ENCODE peak calls at places on chromosome 17, in four cellular contexts. K, P, O and I are unnamed samples.

GRCh38 chr17:17236295-17237025 is 508 bp downstream of the FLCN start:
- DNase-seq in K (no peak), P (peak), O (peak), I (peak)

GRCh38 chr17:43171761-43172487 is 910 bp downstream of the NBR1 start:
- DNase-seq in K (no peak), P (no peak), O (peak), I (no peak)

GRCh38 chr17:34997355-34997862 is 17.1 kb downstream of the LIG3 start:
- DNase-seq in K (no peak), P (no peak), O (no peak), I (no peak)

GRCh38 chr17:17510456-17511292 is 14.5 kb upstream of the RASD1 start:
- DNase-seq in K (no peak), P (no peak), O (no peak), I (no peak)

GRCh38 chr17:75873587-75874322 is 4.6 kb downstream of the TRIM47 start:
- DNase-seq in K (no peak), P (no peak), O (no peak), I (no peak)

GRCh38 chr17:38745545-38745944 is 2.6 kb downstream of the PCGF2 start:
- DNase-seq in K (no peak), P (no peak), O (peak), I (no peak)

GRCh38 chr17:608911-609882 is 105.4 kb downstream of the VPS53 start:
- DNase-seq in K (peak), P (no peak), O (no peak), I (no peak)

GRCh38 chr17:65198653-65199382 is 61.6 kb downstream of the RGS9 start:
- DNase-seq in K (peak), P (peak), O (peak), I (no peak)

GRCh38 chr17:56624947-56625346 is 31.4 kb downstream of the NOG start:
- DNase-seq in K (no peak), P (no peak), O (no peak), I (no peak)

GRCh38 chr17:39674702-39675389 is 6.6 kb downstream of the PNMT start:
- DNase-seq in K (no peak), P (peak), O (peak), I (no peak)

DNA sequence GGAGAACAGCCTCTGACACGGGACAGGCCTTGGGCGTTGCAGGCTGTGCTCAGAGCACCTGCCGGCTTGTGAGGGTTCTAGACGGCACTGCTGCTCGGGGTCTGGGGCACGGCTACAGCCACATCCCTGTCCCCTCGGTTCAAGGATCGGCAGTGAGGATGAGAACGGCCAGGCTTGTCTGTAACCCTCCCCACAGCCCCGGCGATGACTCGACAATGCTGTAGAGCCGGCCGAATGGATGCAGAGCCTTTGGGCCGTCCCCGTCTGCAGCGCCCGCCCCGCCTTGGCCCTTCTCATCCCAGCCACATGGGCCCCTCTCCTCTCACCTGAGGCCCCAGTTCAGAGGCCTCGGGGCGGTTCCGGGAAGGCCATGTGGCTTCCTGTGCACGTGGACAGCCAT is 49.0 kb upstream of the METRNL start:
- DNase-seq in K (no peak), P (no peak), O (no peak), I (no peak)
- TF ChIP-seq ATF3 in K (no peak), P (no peak), O (no peak), I (no peak)

GRCh38 chr17:27810211-27810901 is 10.0 kb upstream of the NOS2 start:
- DNase-seq in K (peak), P (no peak), O (no peak), I (no peak)
- TF ChIP-seq NR2C2 in K (no peak), P (no peak), O (no peak), I (no peak)

DNA sequence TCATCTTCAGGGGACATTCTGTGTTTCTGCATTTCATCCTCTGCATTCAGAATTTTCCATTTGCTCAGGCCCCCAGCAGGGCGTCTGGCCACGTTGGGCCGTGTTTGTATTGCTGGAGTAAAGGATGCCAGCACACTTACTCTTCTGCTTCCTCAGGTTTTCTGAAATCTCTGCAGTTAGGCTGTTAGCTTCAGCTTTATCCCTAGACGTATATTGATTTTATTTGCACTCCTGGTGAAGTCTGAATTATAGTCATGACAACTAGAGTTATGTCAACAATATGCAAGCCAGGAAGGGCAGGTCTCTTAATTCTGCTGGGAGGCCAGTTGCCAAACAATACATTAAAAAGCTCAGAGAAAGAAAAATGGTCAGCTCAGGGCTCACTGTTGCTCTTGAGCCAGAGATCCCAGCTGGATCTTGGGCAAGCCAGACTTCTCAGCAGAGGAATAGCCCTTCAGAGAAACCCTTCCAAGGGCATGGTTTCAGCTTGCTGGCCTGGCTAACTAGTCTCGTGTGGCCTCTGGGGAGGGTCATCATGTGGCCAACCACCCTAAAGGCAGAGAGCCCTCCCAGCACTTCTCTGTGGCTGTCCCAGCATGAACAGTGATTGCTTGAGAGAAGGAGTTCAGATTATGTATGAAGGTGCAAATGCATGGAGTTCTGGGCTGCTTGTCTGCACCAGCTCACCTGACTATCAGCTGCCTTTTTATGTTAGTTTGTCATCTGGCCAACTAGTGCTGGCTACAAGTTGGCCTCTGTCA is 110.2 kb upstream of the CACNG5 start:
- DNase-seq in K (no peak), P (no peak), O (no peak), I (no peak)
- TF ChIP-seq ATF3 in K (no peak), P (no peak), O (no peak), I (no peak)

GRCh38 chr17:55281592-55282378 is 17.0 kb downstream of the HLF start:
- DNase-seq in K (no peak), P (no peak), O (no peak), I (no peak)
- TF ChIP-seq NR2C2 in K (no peak), P (no peak), O (no peak), I (no peak)

DNA sequence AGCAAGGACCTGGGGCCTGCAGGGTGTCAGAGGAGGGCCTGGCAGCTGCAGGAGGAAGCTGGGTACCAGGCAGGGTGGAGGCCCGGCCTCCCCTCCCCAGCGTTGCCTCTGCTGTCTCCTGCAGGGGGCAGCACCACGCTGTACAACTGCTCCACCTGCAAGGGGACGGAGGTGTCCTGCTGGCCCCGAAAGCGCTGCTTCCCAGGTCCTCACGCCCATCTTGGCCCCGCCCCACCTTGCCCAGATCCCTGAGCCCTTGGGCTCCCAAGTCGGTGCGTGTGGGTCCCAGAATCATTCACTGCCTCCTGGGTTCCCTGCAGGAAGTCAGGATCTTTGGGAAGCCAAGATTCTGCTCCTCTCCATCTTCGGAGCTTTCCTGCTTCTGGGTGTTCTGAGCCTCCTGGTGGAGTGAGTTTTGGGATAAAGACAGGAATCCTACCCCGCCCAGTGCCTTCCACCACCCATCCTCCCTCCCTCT is 1.2 kb downstream of the TMEM95 start:
- DNase-seq in K (no peak), P (peak), O (no peak), I (peak)
- TF ChIP-seq ATF3 in K (no peak), P (no peak), O (peak), I (no peak)

GRCh38 chr17:1797323-1797722 is 32.4 kb downstream of the SMYD4 start:
- DNase-seq in K (no peak), P (peak), O (no peak), I (no peak)

GRCh38 chr17:1800240-1800639 is 29.5 kb downstream of the SMYD4 start:
- DNase-seq in K (no peak), P (no peak), O (no peak), I (no peak)

GRCh38 chr17:1792495-1793446 is 30.9 kb downstream of the SERPINF1 start:
- DNase-seq in K (no peak), P (no peak), O (no peak), I (no peak)

GRCh38 chr17:1793447-1793806 is 31.6 kb downstream of the SERPINF1 start:
- DNase-seq in K (no peak), P (no peak), O (no peak), I (no peak)

DNA sequence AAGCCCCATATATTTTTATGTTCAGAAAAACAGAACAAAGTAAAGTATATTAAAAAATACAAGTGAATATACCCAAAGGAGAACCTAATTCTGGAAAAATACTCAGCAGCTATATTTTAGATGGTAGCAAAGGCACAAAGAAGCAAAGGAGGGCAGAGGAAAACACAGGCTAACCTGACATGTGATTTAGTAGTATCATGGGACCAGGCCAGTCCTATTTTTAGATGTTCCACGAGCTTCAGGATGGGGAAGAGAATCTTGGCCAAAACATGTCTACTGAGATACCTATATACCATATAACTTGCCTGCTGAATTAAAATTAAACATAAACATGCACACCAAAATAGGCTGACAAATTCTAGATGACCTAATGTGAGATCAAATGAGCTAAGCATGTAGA is 32.9 kb downstream of the SMYD4 start:
- DNase-seq in K (no peak), P (no peak), O (no peak), I (no peak)
- TF ChIP-seq NR2C2 in K (no peak), P (no peak), O (no peak), I (no peak)

DNA sequence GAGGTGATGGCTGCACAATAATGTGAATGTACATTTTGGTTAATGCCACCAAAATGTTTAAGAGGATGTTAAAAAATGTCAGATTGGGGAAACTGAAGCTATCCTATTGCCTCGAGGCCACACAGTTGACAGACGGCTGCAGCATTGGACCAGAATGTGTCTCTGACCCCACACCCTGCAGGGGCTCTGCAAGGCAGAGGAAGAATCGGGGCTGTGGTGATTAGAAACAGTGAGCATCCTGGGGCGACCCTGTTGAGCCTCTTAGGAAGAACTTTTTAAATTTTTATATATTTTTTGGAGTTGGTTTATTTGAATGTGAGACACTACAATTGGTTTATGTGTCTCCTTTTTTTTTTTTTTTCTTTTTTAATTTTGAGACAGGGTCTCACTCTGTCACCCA is 15.0 kb upstream of the ADORA2B start:
- DNase-seq in K (no peak), P (no peak), O (no peak), I (no peak)
- TF ChIP-seq ATF3 in K (no peak), P (no peak), O (no peak), I (no peak)

GRCh38 chr17:78528541-78528940 is 48.7 kb downstream of the DNAH17 start:
- DNase-seq in K (no peak), P (peak), O (no peak), I (no peak)
- TF ChIP-seq NR2C2 in K (no peak), P (no peak), O (no peak), I (no peak)

DNA sequence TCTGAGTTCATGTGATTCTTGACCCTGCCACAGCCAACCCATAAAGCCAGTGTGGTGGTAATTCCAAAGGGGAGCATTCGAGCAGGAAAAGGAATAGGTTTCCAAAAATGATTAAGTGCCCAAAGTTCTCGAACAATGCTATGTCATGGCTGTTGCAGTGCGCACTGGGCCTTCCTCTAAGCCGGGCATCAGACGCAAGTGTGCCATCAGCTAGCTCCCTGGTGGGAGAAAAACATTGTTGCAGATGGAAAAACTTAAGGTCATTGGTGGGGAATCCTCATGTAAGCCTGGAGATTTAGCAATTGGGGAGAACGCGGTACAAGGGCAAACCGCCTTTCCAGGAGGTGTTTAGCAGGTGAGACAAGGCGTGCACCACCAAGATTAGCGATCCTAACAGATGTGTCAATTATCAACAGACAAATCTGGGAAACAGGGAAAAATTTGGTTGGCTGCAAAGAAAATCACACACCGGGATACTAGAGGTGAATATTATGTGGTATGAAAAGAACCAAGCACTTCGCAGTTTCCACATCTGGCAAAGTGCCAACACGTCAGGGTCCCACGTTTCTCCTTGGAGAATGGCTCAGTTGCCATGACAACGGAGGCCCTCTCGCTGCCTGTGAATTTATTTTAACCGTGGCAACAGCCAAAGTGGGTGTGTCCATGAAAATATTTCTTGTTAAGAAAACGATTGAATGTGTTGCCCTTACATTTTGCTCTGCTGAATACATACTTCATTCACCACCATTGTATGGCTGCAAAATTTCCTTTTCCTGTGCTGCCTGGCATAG is 118.5 kb upstream of the CACNG5 start:
- DNase-seq in K (no peak), P (peak), O (no peak), I (no peak)
- TF ChIP-seq ATF3 in K (no peak), P (no peak), O (no peak), I (no peak)

GRCh38 chr17:78818152-78818846 is 22.3 kb downstream of the USP36 start:
- DNase-seq in K (no peak), P (no peak), O (no peak), I (no peak)

GRCh38 chr17:78818932-78819331 is 21.7 kb downstream of the USP36 start:
- DNase-seq in K (no peak), P (no peak), O (no peak), I (no peak)

GRCh38 chr17:78812849-78813248 is 27.8 kb downstream of the USP36 start:
- DNase-seq in K (no peak), P (no peak), O (no peak), I (no peak)

GRCh38 chr17:78817123-78817522 is 23.5 kb downstream of the USP36 start:
- DNase-seq in K (no peak), P (no peak), O (no peak), I (no peak)

GRCh38 chr17:78815696-78816095 is 24.9 kb downstream of the USP36 start:
- DNase-seq in K (no peak), P (no peak), O (no peak), I (no peak)
- TF ChIP-seq NR2C2 in K (no peak), P (no peak), O (no peak), I (no peak)